ENCODE peak calls at places on chromosomes 11 and 22, in four cellular contexts. One of them, this sample, is unnamed.

GRCh38 chr22:25111579-25112517 is 87.8 kb upstream of the CRYBB3 start:
- DNase-seq in fibroblast of lung: no peak
- DNase-seq in EH: no peak
- DNase-seq in WTC11: peak
- DNase-seq in this sample: no peak

GRCh38 chr22:20418211-20418788 is 19.3 kb downstream of the SCARF2 start:
- DNase-seq in fibroblast of lung: peak
- DNase-seq in EH: peak
- DNase-seq in WTC11: peak
- DNase-seq in this sample: peak

GRCh38 chr22:19641254-19641982 is 72.9 kb upstream of the SEPTIN5 start:
- DNase-seq in fibroblast of lung: no peak
- DNase-seq in EH: peak
- DNase-seq in WTC11: peak
- DNase-seq in this sample: no peak

GRCh38 chr11:58788355-58789023 is 56.0 kb downstream of the GLYATL2 start:
- DNase-seq in fibroblast of lung: peak
- DNase-seq in EH: peak
- DNase-seq in WTC11: peak
- DNase-seq in this sample: peak

GRCh38 chr22:20205964-20206708 is 55.3 kb upstream of the CCDC188 start:
- DNase-seq in fibroblast of lung: peak
- DNase-seq in EH: peak
- DNase-seq in WTC11: no peak
- DNase-seq in this sample: no peak

GRCh38 chr11:18590573-18590972 is 2.0 kb upstream of the UEVLD start:
- DNase-seq in fibroblast of lung: no peak
- DNase-seq in EH: no peak
- DNase-seq in WTC11: no peak
- DNase-seq in this sample: no peak

GRCh38 chr11:15006139-15006759 is 34.1 kb upstream of the CALCA start:
- DNase-seq in fibroblast of lung: peak
- DNase-seq in EH: peak
- DNase-seq in WTC11: no peak
- DNase-seq in this sample: peak

GRCh38 chr11:132111781-132112380 is 741.5 kb downstream of the NTM start:
- DNase-seq in fibroblast of lung: peak
- DNase-seq in EH: peak
- DNase-seq in WTC11: no peak
- DNase-seq in this sample: peak

GRCh38 chr11:97703815-97704214 is 1314.0 kb downstream of the JRKL start:
- DNase-seq in fibroblast of lung: no peak
- DNase-seq in EH: no peak
- DNase-seq in WTC11: no peak
- DNase-seq in this sample: no peak

GRCh38 chr22:47386812-47387510 is 624.5 kb downstream of the TBC1D22A start:
- DNase-seq in fibroblast of lung: no peak
- DNase-seq in EH: no peak
- DNase-seq in WTC11: no peak
- DNase-seq in this sample: peak

GRCh38 chr11:118694771-118695170 is 15.3 kb upstream of the TREH start:
- DNase-seq in fibroblast of lung: no peak
- DNase-seq in EH: no peak
- DNase-seq in WTC11: no peak
- DNase-seq in this sample: no peak

GRCh38 chr11:46332568-46333128 is 14.6 kb upstream of the DGKZ start:
- DNase-seq in fibroblast of lung: no peak
- DNase-seq in EH: no peak
- DNase-seq in WTC11: peak
- DNase-seq in this sample: no peak

GRCh38 chr22:29705651-29706050 is 14.2 kb upstream of the CABP7 start:
- DNase-seq in fibroblast of lung: no peak
- DNase-seq in EH: no peak
- DNase-seq in WTC11: no peak
- DNase-seq in this sample: no peak

This sample was measured in astrocyte of the cerebellum.